ENCODE peak calls at places on chromosomes 2 and 18, in eight cellular contexts. One of them, this sample, is unnamed.

GRCh38 chr2:106523980-106524665 is 37.0 kb downstream of the CD8B2 start:
- DNase-seq in dorsolateral prefrontal cortex: no peak
- DNase-seq in sigmoid colon: no peak
- DNase-seq in neuronal stem cell: no peak
- DNase-seq in transverse colon: no peak
- DNase-seq in cardiac muscle cell: no peak
- DNase-seq in right cardiac atrium: no peak
- DNase-seq in pancreas: no peak
- DNase-seq in this sample: no peak

GRCh38 chr2:381181-381580 is 93.3 kb upstream of the ALKAL2 start:
- DNase-seq in dorsolateral prefrontal cortex: no peak
- DNase-seq in sigmoid colon: no peak
- DNase-seq in neuronal stem cell: no peak
- DNase-seq in transverse colon: no peak
- DNase-seq in cardiac muscle cell: no peak
- DNase-seq in right cardiac atrium: no peak
- DNase-seq in pancreas: no peak
- DNase-seq in this sample: no peak

GRCh38 chr2:125526093-125526492 is 1129.9 kb upstream of the GYPC start:
- DNase-seq in dorsolateral prefrontal cortex: no peak
- DNase-seq in sigmoid colon: no peak
- DNase-seq in neuronal stem cell: no peak
- DNase-seq in transverse colon: no peak
- DNase-seq in cardiac muscle cell: no peak
- DNase-seq in right cardiac atrium: no peak
- DNase-seq in pancreas: no peak
- DNase-seq in this sample: no peak

GRCh38 chr2:162888641-162889040 is 50.1 kb upstream of the KCNH7 start:
- DNase-seq in dorsolateral prefrontal cortex: peak
- DNase-seq in sigmoid colon: no peak
- DNase-seq in neuronal stem cell: no peak
- DNase-seq in transverse colon: no peak
- DNase-seq in cardiac muscle cell: peak
- DNase-seq in right cardiac atrium: no peak
- DNase-seq in pancreas: no peak
- DNase-seq in this sample: no peak

GRCh38 chr18:12879840-12880531 is 4.1 kb downstream of the PTPN2 start:
- DNase-seq in dorsolateral prefrontal cortex: no peak
- DNase-seq in sigmoid colon: no peak
- DNase-seq in neuronal stem cell: no peak
- DNase-seq in transverse colon: no peak
- DNase-seq in cardiac muscle cell: no peak
- DNase-seq in right cardiac atrium: no peak
- DNase-seq in pancreas: no peak
- DNase-seq in this sample: no peak

GRCh38 chr2:102065675-102066252 is 74.0 kb downstream of the IL1R2 start:
- DNase-seq in dorsolateral prefrontal cortex: no peak
- DNase-seq in sigmoid colon: peak
- DNase-seq in neuronal stem cell: no peak
- DNase-seq in transverse colon: no peak
- DNase-seq in cardiac muscle cell: no peak
- DNase-seq in right cardiac atrium: no peak
- DNase-seq in pancreas: no peak
- DNase-seq in this sample: peak

GRCh38 chr2:146826388-146826787 is 1018.4 kb upstream of the ACVR2A start:
- DNase-seq in dorsolateral prefrontal cortex: no peak
- DNase-seq in sigmoid colon: no peak
- DNase-seq in neuronal stem cell: no peak
- DNase-seq in transverse colon: no peak
- DNase-seq in cardiac muscle cell: no peak
- DNase-seq in right cardiac atrium: no peak
- DNase-seq in pancreas: no peak
- DNase-seq in this sample: no peak

GRCh38 chr2:198534756-198535155 is 730.4 kb downstream of the PLCL1 start:
- DNase-seq in dorsolateral prefrontal cortex: no peak
- DNase-seq in sigmoid colon: no peak
- DNase-seq in neuronal stem cell: no peak
- DNase-seq in transverse colon: no peak
- DNase-seq in cardiac muscle cell: no peak
- DNase-seq in right cardiac atrium: no peak
- DNase-seq in pancreas: no peak
- DNase-seq in this sample: no peak

GRCh38 chr2:187615364-187615763 is 61.1 kb upstream of the TFPI start:
- DNase-seq in dorsolateral prefrontal cortex: no peak
- DNase-seq in sigmoid colon: no peak
- DNase-seq in neuronal stem cell: no peak
- DNase-seq in transverse colon: no peak
- DNase-seq in cardiac muscle cell: no peak
- DNase-seq in right cardiac atrium: no peak
- DNase-seq in pancreas: no peak
- DNase-seq in this sample: no peak

GRCh38 chr2:201298462-201298861 is 38.1 kb downstream of the CASP8 start:
- DNase-seq in dorsolateral prefrontal cortex: no peak
- DNase-seq in sigmoid colon: no peak
- DNase-seq in neuronal stem cell: no peak
- DNase-seq in transverse colon: no peak
- DNase-seq in cardiac muscle cell: no peak
- DNase-seq in right cardiac atrium: no peak
- DNase-seq in pancreas: no peak
- DNase-seq in this sample: no peak

GRCh38 chr2:144449028-144449406 is 70.9 kb downstream of the ZEB2 start:
- DNase-seq in dorsolateral prefrontal cortex: no peak
- DNase-seq in sigmoid colon: no peak
- DNase-seq in neuronal stem cell: no peak
- DNase-seq in transverse colon: no peak
- DNase-seq in cardiac muscle cell: peak
- DNase-seq in right cardiac atrium: peak
- DNase-seq in pancreas: no peak
- DNase-seq in this sample: no peak

GRCh38 chr2:130835766-130836015 is 1.0 kb upstream of the ARHGEF4 start:
- DNase-seq in dorsolateral prefrontal cortex: no peak
- DNase-seq in sigmoid colon: peak
- DNase-seq in neuronal stem cell: no peak
- DNase-seq in transverse colon: no peak
- DNase-seq in cardiac muscle cell: no peak
- DNase-seq in right cardiac atrium: no peak
- DNase-seq in pancreas: peak
- DNase-seq in this sample: no peak

GRCh38 chr2:209473930-209474419 is 50.1 kb downstream of the MAP2 start:
- DNase-seq in dorsolateral prefrontal cortex: no peak
- DNase-seq in sigmoid colon: no peak
- DNase-seq in neuronal stem cell: no peak
- DNase-seq in transverse colon: no peak
- DNase-seq in cardiac muscle cell: no peak
- DNase-seq in right cardiac atrium: no peak
- DNase-seq in pancreas: no peak
- DNase-seq in this sample: peak

GRCh38 chr2:159939946-159940345 is 122.5 kb downstream of the PLA2R1 start:
- DNase-seq in dorsolateral prefrontal cortex: no peak
- DNase-seq in sigmoid colon: no peak
- DNase-seq in neuronal stem cell: no peak
- DNase-seq in transverse colon: no peak
- DNase-seq in cardiac muscle cell: peak
- DNase-seq in right cardiac atrium: no peak
- DNase-seq in pancreas: no peak
- DNase-seq in this sample: no peak

GRCh38 chr2:241680827-241681599 is 5.6 kb downstream of the DTYMK start:
- DNase-seq in dorsolateral prefrontal cortex: no peak
- DNase-seq in sigmoid colon: peak
- DNase-seq in neuronal stem cell: no peak
- DNase-seq in transverse colon: no peak
- DNase-seq in cardiac muscle cell: no peak
- DNase-seq in right cardiac atrium: no peak
- DNase-seq in pancreas: peak
- DNase-seq in this sample: peak

GRCh38 chr18:12121175-12122095 is 27.8 kb downstream of the ANKRD62 start:
- DNase-seq in dorsolateral prefrontal cortex: no peak
- DNase-seq in sigmoid colon: no peak
- DNase-seq in neuronal stem cell: no peak
- DNase-seq in transverse colon: no peak
- DNase-seq in cardiac muscle cell: peak
- DNase-seq in right cardiac atrium: no peak
- DNase-seq in pancreas: no peak
- DNase-seq in this sample: peak

GRCh38 chr2:237732790-237733349 is 65.7 kb upstream of the RBM44 start:
- DNase-seq in dorsolateral prefrontal cortex: no peak
- DNase-seq in sigmoid colon: peak
- DNase-seq in neuronal stem cell: no peak
- DNase-seq in transverse colon: no peak
- DNase-seq in cardiac muscle cell: peak
- DNase-seq in right cardiac atrium: peak
- DNase-seq in pancreas: no peak
- DNase-seq in this sample: no peak

GRCh38 chr18:73663581-73663980 is 484.1 kb downstream of the FBXO15 start:
- DNase-seq in dorsolateral prefrontal cortex: no peak
- DNase-seq in sigmoid colon: no peak
- DNase-seq in neuronal stem cell: no peak
- DNase-seq in transverse colon: no peak
- DNase-seq in cardiac muscle cell: no peak
- DNase-seq in right cardiac atrium: no peak
- DNase-seq in pancreas: no peak
- DNase-seq in this sample: no peak

GRCh38 chr2:53475320-53475719 is 292.3 kb upstream of the CHAC2 start:
- DNase-seq in dorsolateral prefrontal cortex: no peak
- DNase-seq in sigmoid colon: no peak
- DNase-seq in neuronal stem cell: no peak
- DNase-seq in transverse colon: no peak
- DNase-seq in cardiac muscle cell: no peak
- DNase-seq in right cardiac atrium: no peak
- DNase-seq in pancreas: no peak
- DNase-seq in this sample: no peak
- H3K27ac ChIP-seq in dorsolateral prefrontal cortex: no peak
- H3K27ac ChIP-seq in sigmoid colon: no peak
- H3K27ac ChIP-seq in neuronal stem cell: no peak
- H3K27ac ChIP-seq in transverse colon: no peak
- H3K27ac ChIP-seq in cardiac muscle cell: no peak
- H3K27ac ChIP-seq in right cardiac atrium: no peak
- H3K27ac ChIP-seq in pancreas: no peak
- H3K27ac ChIP-seq in this sample: no peak

GRCh38 chr18:48783616-48784520 is 166.9 kb downstream of the SMAD7 start:
- DNase-seq in dorsolateral prefrontal cortex: no peak
- DNase-seq in sigmoid colon: no peak
- DNase-seq in neuronal stem cell: no peak
- DNase-seq in transverse colon: no peak
- DNase-seq in cardiac muscle cell: no peak
- DNase-seq in right cardiac atrium: no peak
- DNase-seq in pancreas: peak
- DNase-seq in this sample: no peak

GRCh38 chr18:48784654-48785053 is 166.1 kb downstream of the SMAD7 start:
- DNase-seq in dorsolateral prefrontal cortex: no peak
- DNase-seq in sigmoid colon: peak
- DNase-seq in neuronal stem cell: no peak
- DNase-seq in transverse colon: no peak
- DNase-seq in cardiac muscle cell: no peak
- DNase-seq in right cardiac atrium: no peak
- DNase-seq in pancreas: peak
- DNase-seq in this sample: no peak

GRCh38 chr18:48785686-48786470 is 164.9 kb downstream of the SMAD7 start:
- DNase-seq in dorsolateral prefrontal cortex: no peak
- DNase-seq in sigmoid colon: peak
- DNase-seq in neuronal stem cell: no peak
- DNase-seq in transverse colon: no peak
- DNase-seq in cardiac muscle cell: no peak
- DNase-seq in right cardiac atrium: no peak
- DNase-seq in pancreas: peak
- DNase-seq in this sample: no peak

GRCh38 chr18:48786621-48787522 is 163.9 kb downstream of the SMAD7 start:
- DNase-seq in dorsolateral prefrontal cortex: no peak
- DNase-seq in sigmoid colon: peak
- DNase-seq in neuronal stem cell: no peak
- DNase-seq in transverse colon: no peak
- DNase-seq in cardiac muscle cell: no peak
- DNase-seq in right cardiac atrium: no peak
- DNase-seq in pancreas: peak
- DNase-seq in this sample: no peak

GRCh38 chr18:48785091-48785614 is 165.6 kb downstream of the SMAD7 start:
- DNase-seq in dorsolateral prefrontal cortex: no peak
- DNase-seq in sigmoid colon: peak
- DNase-seq in neuronal stem cell: no peak
- DNase-seq in transverse colon: peak
- DNase-seq in cardiac muscle cell: no peak
- DNase-seq in right cardiac atrium: no peak
- DNase-seq in pancreas: peak
- DNase-seq in this sample: no peak
- H3K27ac ChIP-seq in dorsolateral prefrontal cortex: no peak
- H3K27ac ChIP-seq in sigmoid colon: no peak
- H3K27ac ChIP-seq in neuronal stem cell: no peak
- H3K27ac ChIP-seq in transverse colon: no peak
- H3K27ac ChIP-seq in cardiac muscle cell: no peak
- H3K27ac ChIP-seq in right cardiac atrium: no peak
- H3K27ac ChIP-seq in pancreas: no peak
- H3K27ac ChIP-seq in this sample: no peak

DNA sequence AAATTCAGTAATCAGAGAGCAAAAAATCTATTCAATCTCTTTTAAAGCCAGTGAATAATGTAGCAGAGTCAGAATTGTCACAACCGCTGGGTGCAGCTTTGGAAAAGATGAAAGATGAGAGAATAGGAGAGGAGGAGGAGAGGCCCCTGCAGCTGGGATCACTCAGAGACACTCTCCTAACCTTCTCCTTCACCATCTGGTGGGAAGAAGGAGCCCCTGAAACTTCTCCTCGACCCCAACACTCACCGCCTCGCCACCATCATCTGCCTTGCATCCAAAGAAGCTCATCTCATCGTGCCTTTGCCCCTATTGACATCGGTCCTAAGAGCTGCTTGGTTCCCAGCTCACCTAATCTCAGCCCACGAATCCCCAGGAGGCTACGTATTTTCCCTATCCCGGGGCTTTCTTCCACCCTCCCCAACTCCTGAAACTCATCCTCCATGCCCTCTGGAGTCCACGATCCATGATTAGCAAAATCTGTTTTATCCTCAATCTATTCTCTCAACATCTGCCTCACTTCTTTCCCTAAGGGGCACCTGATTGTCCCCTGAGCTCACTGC is 58.5 kb downstream of the PKDCC start:
- DNase-seq in dorsolateral prefrontal cortex: no peak
- DNase-seq in sigmoid colon: no peak
- DNase-seq in neuronal stem cell: no peak
- DNase-seq in transverse colon: no peak
- DNase-seq in cardiac muscle cell: no peak
- DNase-seq in right cardiac atrium: no peak
- DNase-seq in pancreas: no peak
- DNase-seq in this sample: no peak
- H3K27ac ChIP-seq in dorsolateral prefrontal cortex: no peak
- H3K27ac ChIP-seq in sigmoid colon: no peak
- H3K27ac ChIP-seq in neuronal stem cell: no peak
- H3K27ac ChIP-seq in transverse colon: peak
- H3K27ac ChIP-seq in cardiac muscle cell: no peak
- H3K27ac ChIP-seq in right cardiac atrium: no peak
- H3K27ac ChIP-seq in pancreas: no peak
- H3K27ac ChIP-seq in this sample: no peak

DNA sequence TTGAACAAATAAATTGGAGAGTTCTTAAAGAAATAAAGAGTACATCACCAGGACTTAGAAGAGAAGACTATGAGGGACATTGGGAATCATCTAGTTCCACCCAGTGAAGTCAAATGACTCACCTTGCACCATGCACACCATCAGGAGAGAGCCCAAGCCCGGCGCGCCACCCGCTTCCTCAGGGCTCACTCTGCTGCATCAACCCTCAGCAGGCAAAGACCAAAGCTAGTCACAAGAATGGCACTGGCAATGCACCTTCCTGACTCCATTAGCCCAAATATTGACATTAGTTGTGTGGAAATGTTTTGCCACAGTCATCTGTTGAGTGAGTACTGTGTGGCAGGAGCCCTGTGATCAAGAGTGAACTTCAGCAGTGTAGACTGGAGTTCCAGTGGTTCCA is 7.1 kb upstream of the LYPD6B start:
- DNase-seq in dorsolateral prefrontal cortex: no peak
- DNase-seq in sigmoid colon: no peak
- DNase-seq in neuronal stem cell: no peak
- DNase-seq in transverse colon: no peak
- DNase-seq in cardiac muscle cell: no peak
- DNase-seq in right cardiac atrium: no peak
- DNase-seq in pancreas: no peak
- DNase-seq in this sample: no peak
- H3K27ac ChIP-seq in dorsolateral prefrontal cortex: no peak
- H3K27ac ChIP-seq in sigmoid colon: no peak
- H3K27ac ChIP-seq in neuronal stem cell: no peak
- H3K27ac ChIP-seq in transverse colon: no peak
- H3K27ac ChIP-seq in cardiac muscle cell: no peak
- H3K27ac ChIP-seq in right cardiac atrium: no peak
- H3K27ac ChIP-seq in pancreas: no peak
- H3K27ac ChIP-seq in this sample: no peak